ENCODE peak calls at places on chromosome 19, in four cellular contexts. I is pancreas, M is heart right ventricle, C is uterus. X is an unnamed sample. For H3K4me1, the result is how much of the 10 kb centered on the place peaks cover.

GRCh38 chr19:50968709-50969412 is 530 bp downstream of the KLK6 start:
- DNase-seq in I (no peak), M (no peak), C (no peak), X (no peak)

GRCh38 chr19:46887240-46887782 is 26.5 kb downstream of the ARHGAP35 start:
- DNase-seq in I (no peak), M (no peak), C (no peak), X (no peak)

GRCh38 chr19:4088975-4089374 is 22.3 kb upstream of the ZBTB7A start:
- DNase-seq in I (no peak), M (no peak), C (no peak), X (no peak)

GRCh38 chr19:15417699-15418098 is 1.1 kb downstream of the AKAP8L start:
- DNase-seq in I (no peak), M (no peak), C (no peak), X (peak)

GRCh38 chr19:33520048-33520643 is 1.4 kb downstream of the PEPD start:
- DNase-seq in I (no peak), M (no peak), C (no peak), X (no peak)

GRCh38 chr19:28428644-28429348 is 784.2 kb downstream of the UQCRFS1 start:
- DNase-seq in I (no peak), M (no peak), C (no peak), X (no peak)

GRCh38 chr19:33798701-33799111 is 2.0 kb downstream of the KCTD15 start:
- DNase-seq in I (no peak), M (no peak), C (no peak), X (no peak)

GRCh38 chr19:46714523-46715106 is 2.3 kb downstream of the PRKD2 start:
- DNase-seq in I (peak), M (no peak), C (no peak), X (no peak)

GRCh38 chr19:15129856-15130580 is 22.8 kb downstream of the SYDE1 start:
- DNase-seq in I (no peak), M (no peak), C (no peak), X (no peak)

GRCh38 chr19:53664760-53665159 is 33.0 kb downstream of the DPRX start:
- DNase-seq in I (no peak), M (no peak), C (no peak), X (no peak)

GRCh38 chr19:532578-533484 is 1.3 kb downstream of the CDC34 start:
- DNase-seq in I (peak), M (peak), C (peak), X (peak)

GRCh38 chr19:12676384-12676792 is 5.3 kb downstream of the DHPS start:
- DNase-seq in I (peak), M (peak), C (peak), X (peak)

GRCh38 chr19:4112367-4112766 is 11.6 kb downstream of the MAP2K2 start:
- DNase-seq in I (no peak), M (no peak), C (no peak), X (no peak)

GRCh38 chr19:35843676-35844481 is 8.4 kb downstream of the NPHS1 start:
- DNase-seq in I (peak), M (no peak), C (no peak), X (peak)

GRCh38 chr19:11587302-11587972 is 9.8 kb upstream of the ZNF627 start:
- DNase-seq in I (peak), M (peak), C (peak), X (peak)

GRCh38 chr19:55156202-55157063 is 1.1 kb downstream of the TNNI3 start:
- DNase-seq in I (peak), M (peak), C (no peak), X (no peak)

GRCh38 chr19:56309511-56310185 is 5.0 kb downstream of the ZSCAN5A start:
- DNase-seq in I (peak), M (peak), C (no peak), X (no peak)

GRCh38 chr19:43594710-43595604 is 977 bp downstream of the IRGQ start:
- DNase-seq in I (peak), M (peak), C (no peak), X (peak)

GRCh38 chr19:55178781-55179569 is 1.1 kb downstream of the SYT5 start:
- DNase-seq in I (peak), M (peak), C (peak), X (peak)

GRCh38 chr19:40190891-40191835 is at the start of gene MAP3K10:
- DNase-seq in I (peak), M (peak), C (peak), X (peak)

GRCh38 chr19:35114656-35115537 is 726 bp upstream of the FXYD3 start:
- DNase-seq in I (peak), M (peak), C (peak), X (no peak)

GRCh38 chr19:53183146-53183545 is 10.0 kb downstream of the ZNF665 start:
- DNase-seq in I (no peak), M (no peak), C (no peak), X (no peak)

GRCh38 chr19:35116085-35116801 is 620 bp downstream of the FXYD3 start:
- DNase-seq in I (peak), M (no peak), C (no peak), X (no peak)

DNA sequence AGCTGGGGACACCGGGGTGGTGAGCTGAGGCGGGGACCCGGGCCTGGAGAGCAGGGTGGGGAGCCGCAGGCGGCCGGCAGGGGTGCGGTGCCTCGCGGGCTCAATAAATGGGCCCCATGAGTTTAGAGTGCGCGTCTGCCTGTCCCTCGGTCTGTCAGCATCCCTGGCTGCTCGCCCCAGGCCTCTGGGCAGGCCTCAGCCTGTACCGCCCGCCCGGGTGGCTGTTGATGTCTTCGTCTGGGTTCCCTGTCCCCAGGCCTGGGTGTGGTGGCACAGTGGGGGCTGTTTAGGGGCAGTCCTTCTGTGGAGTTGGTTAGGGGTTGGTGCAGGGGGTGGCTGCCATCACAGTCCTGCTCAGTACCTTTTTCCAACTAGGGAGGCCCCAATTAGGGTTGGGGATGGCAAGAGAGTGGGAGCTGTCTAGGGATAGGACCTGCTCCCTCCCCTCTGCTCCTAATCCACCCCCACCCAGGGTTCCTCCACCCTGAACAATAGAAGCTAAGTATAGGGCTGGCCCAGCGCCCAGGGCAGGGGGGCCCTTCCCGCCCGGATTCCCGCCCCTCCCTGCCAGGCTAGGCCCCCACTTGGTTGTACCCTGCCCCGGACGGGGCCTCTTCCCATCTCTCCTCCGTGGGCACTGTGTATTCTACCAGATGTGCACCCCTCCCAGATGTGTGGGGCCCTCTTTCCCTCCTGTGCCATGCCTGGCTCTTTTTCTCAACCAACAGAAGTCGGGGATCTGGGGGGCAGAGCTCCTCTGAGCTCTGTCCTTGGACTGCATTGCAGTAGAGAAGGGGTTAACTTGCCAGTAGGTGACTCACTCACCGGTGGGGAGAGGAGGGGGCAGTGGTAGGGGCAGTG is 12.4 kb downstream of the CIC start:
- DNase-seq in I (peak), M (peak), C (peak), X (peak)
- H3K4me1 ChIP-seq in I (under half), M (half or more), C (half or more), X (under half)

DNA sequence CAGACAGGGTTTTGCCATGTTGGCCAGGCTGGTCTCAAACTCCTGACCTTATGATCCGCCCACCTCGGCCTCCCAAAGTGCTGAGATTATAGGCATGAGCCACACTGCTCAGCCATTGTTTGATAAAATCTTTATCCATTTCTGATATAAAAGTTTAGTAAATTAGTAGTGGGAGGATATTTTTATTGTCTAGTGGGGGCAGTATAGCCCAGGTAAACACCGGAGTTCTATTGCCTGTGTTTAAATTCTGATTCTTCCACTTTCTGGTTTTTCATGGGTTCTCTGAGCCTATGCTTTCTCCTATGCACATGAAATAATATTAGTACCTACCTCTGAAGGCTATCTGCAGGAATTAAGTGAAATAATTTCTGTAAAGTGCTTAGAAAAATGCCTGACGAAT is 20.1 kb upstream of the ARHGEF18 start:
- DNase-seq in I (no peak), M (no peak), C (no peak), X (no peak)
- TF ChIP-seq CTCF in I (no peak), M (no peak), C (no peak), X (no peak)

GRCh38 chr19:39128511-39129079 is 3.0 kb downstream of the PAK4 start:
- DNase-seq in I (peak), M (no peak), C (no peak), X (no peak)

GRCh38 chr19:39126312-39126561 is 651 bp downstream of the PAK4 start:
- DNase-seq in I (no peak), M (no peak), C (no peak), X (no peak)

GRCh38 chr19:39129116-39129515 is 3.5 kb downstream of the PAK4 start:
- DNase-seq in I (no peak), M (no peak), C (no peak), X (no peak)

GRCh38 chr19:39126593-39127187 is 1.1 kb downstream of the PAK4 start:
- DNase-seq in I (peak), M (no peak), C (no peak), X (peak)

GRCh38 chr19:39127812-39128510 is 2.4 kb downstream of the PAK4 start:
- DNase-seq in I (peak), M (no peak), C (no peak), X (peak)
- H3K4me3 ChIP-seq in I (no peak), M (no peak), C (no peak), X (no peak)

GRCh38 chr19:48053856-48054255 is 10.0 kb upstream of the CABP5 start:
- DNase-seq in I (no peak), M (no peak), C (no peak), X (no peak)
- H3K4me1 ChIP-seq in I (under half), M (under half), C (under half), X (under half)

GRCh38 chr19:45139286-45140143 is 21.3 kb downstream of the NKPD1 start:
- DNase-seq in I (no peak), M (no peak), C (no peak), X (no peak)

GRCh38 chr19:45138303-45138751 is 22.5 kb downstream of the NKPD1 start:
- DNase-seq in I (no peak), M (no peak), C (no peak), X (no peak)

GRCh38 chr19:45136507-45137178 is 24.1 kb downstream of the NKPD1 start:
- DNase-seq in I (no peak), M (no peak), C (no peak), X (no peak)

GRCh38 chr19:45135176-45135575 is 25.6 kb downstream of the NKPD1 start:
- DNase-seq in I (no peak), M (no peak), C (no peak), X (no peak)

DNA sequence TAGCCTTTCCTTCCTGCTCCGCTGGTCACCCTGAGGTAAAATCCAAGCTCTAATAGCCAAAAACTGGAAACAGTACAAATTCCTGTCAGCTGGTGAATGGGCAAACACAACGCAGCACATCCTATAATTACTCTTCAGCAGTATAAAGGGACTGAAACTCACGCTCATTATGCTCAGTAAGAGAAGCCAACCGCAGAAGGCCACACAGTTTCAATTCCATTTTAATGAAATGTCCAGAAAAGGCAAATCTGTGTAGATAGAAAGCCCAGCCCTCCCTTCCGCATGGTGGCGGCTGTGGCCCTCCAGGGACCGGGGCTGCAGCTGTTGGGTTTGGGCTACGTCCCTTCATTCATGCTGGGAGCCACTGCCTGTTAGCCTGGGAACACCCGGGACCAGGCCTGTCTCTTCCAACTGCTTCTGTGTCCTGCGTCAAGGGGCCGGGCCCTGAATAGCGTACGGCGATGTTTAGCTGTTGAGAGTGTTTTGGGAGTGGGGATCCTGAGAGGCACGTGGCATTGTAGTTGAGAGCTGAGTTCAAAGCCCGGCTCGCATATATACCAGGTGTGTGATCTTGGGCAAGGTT is 23.5 kb downstream of the NKPD1 start:
- DNase-seq in I (no peak), M (peak), C (no peak), X (no peak)
- TF ChIP-seq CTCF in I (no peak), M (no peak), C (no peak), X (no peak)

GRCh38 chr19:19628499-19629134 is 597 bp upstream of the LPAR2 start:
- DNase-seq in I (peak), M (no peak), C (no peak), X (no peak)
- H3K4me3 ChIP-seq in I (peak), M (peak), C (peak), X (peak)

X was measured in right lobe of liver.